ENCODE peak calls at places on chromosomes 4 and X, in six cellular contexts. L is activated T-cell treated with anti-CD3 and anti-CD28 coated beads, Interleukin-2, amount 50 U/mL, for 72 hours; I is AG09309; Q is activated CD4-positive, alpha-beta T cell treated with anti-CD3 and anti-CD28 coated beads, Interleukin-2, amount 50 U/mL, for 1 hour; N is Panc1; U is CD8-positive, alpha-beta memory T cell. P is an unnamed sample.

GRCh38 chr4:139833131-139833930 is 167.7 kb downstream of the MGST2 start:
- DNase-seq in L (no peak), I (no peak), Q (no peak), N (no peak), U (no peak), P (no peak)

GRCh38 chrX:69076084-69076483 is 89.2 kb downstream of the PJA1 start:
- DNase-seq in L (no peak), I (no peak), Q (no peak), N (no peak), U (no peak), P (no peak)

GRCh38 chr4:186807131-186807530 is 83.5 kb upstream of the FAT1 start:
- DNase-seq in L (no peak), I (no peak), Q (no peak), N (no peak), U (no peak), P (no peak)

GRCh38 chr4:64144994-64145393 is 264.3 kb downstream of the TECRL start:
- DNase-seq in L (no peak), I (no peak), Q (no peak), N (no peak), U (no peak), P (no peak)

GRCh38 chr4:38678078-38678477 is 14.1 kb downstream of the KLF3 start:
- DNase-seq in L (no peak), I (peak; percentile 84), Q (no peak), N (no peak), U (no peak), P (no peak)

GRCh38 chrX:86946569-86946968 is 571.0 kb upstream of the KLHL4 start:
- DNase-seq in L (no peak), I (no peak), Q (no peak), N (peak; percentile 7), U (no peak), P (no peak)

GRCh38 chr4:157265281-157265680 is 44.8 kb downstream of the GRIA2 start:
- DNase-seq in L (no peak), I (no peak), Q (no peak), N (no peak), U (no peak), P (no peak)

GRCh38 chr4:176845636-176846035 is 52.9 kb upstream of the VEGFC start:
- DNase-seq in L (no peak), I (peak; percentile 83), Q (no peak), N (no peak), U (no peak), P (no peak)

GRCh38 chrX:1077140-1077539 is 135.3 kb downstream of the CRLF2 start:
- DNase-seq in L (no peak), I (no peak), Q (no peak), N (no peak), U (no peak), P (no peak)

GRCh38 chr4:106893903-106894302 is 142.2 kb downstream of the DKK2 start:
- DNase-seq in L (no peak), I (no peak), Q (no peak), N (no peak), U (no peak), P (no peak)

GRCh38 chr4:175422331-175422730 is 389.7 kb downstream of the GPM6A start:
- DNase-seq in L (no peak), I (no peak), Q (no peak), N (no peak), U (no peak), P (no peak)

GRCh38 chr4:83074086-83074704 is 39.2 kb downstream of the COPS4 start:
- DNase-seq in L (peak; percentile 70), I (peak; percentile 79), Q (peak; percentile 22), N (peak; percentile 35), U (peak; percentile 88), P (peak; percentile 12)

GRCh38 chrX:56219702-56220101 is 12.5 kb upstream of the KLF8 start:
- DNase-seq in L (no peak), I (no peak), Q (no peak), N (no peak), U (no peak), P (no peak)

GRCh38 chr4:2792711-2793577 is at the start of gene SH3BP2:
- DNase-seq in L (peak; percentile 72), I (no peak), Q (peak; percentile 51), N (no peak), U (peak; percentile 50), P (peak; percentile 61)

GRCh38 chr4:74549936-74550335 is 105.0 kb downstream of the AREG start:
- DNase-seq in L (no peak), I (no peak), Q (no peak), N (no peak), U (no peak), P (no peak)

GRCh38 chrX:121349263-121349662 is 301.9 kb downstream of the GLUD2 start:
- DNase-seq in L (no peak), I (no peak), Q (no peak), N (no peak), U (no peak), P (no peak)

GRCh38 chr4:83535945-83536648 is at the start of gene GPAT3:
- DNase-seq in L (peak; percentile 82), I (no peak), Q (peak; percentile 62), N (peak; percentile 54), U (peak; percentile 71), P (peak; percentile 19)

GRCh38 chrX:150012647-150013046 is 74.4 kb upstream of the EOLA2 start:
- DNase-seq in L (no peak), I (no peak), Q (no peak), N (no peak), U (no peak), P (no peak)

GRCh38 chrX:13994104-13994503 is 35.6 kb downstream of the GEMIN8 start:
- DNase-seq in L (no peak), I (no peak), Q (no peak), N (no peak), U (no peak), P (no peak)

GRCh38 chr4:5796976-5797375 is 86.0 kb downstream of the EVC start:
- DNase-seq in L (no peak), I (no peak), Q (no peak), N (no peak), U (no peak), P (no peak)

GRCh38 chr4:90159193-90159592 is 32.0 kb downstream of the CCSER1 start:
- DNase-seq in L (no peak), I (no peak), Q (no peak), N (no peak), U (no peak), P (no peak)

GRCh38 chr4:81605278-81605677 is 133.6 kb upstream of the RASGEF1B start:
- DNase-seq in L (no peak), I (no peak), Q (no peak), N (no peak), U (peak; percentile 12), P (no peak)

GRCh38 chr4:178823673-178824072 is 1381.4 kb upstream of the AGA start:
- DNase-seq in L (no peak), I (no peak), Q (no peak), N (no peak), U (no peak), P (no peak)

GRCh38 chr4:70761276-70761816 is 39.6 kb downstream of the RUFY3 start:
- DNase-seq in L (no peak), I (no peak), Q (no peak), N (no peak), U (no peak), P (no peak)

GRCh38 chr4:88728146-88728545 is 30.5 kb upstream of the NAP1L5 start:
- DNase-seq in L (no peak), I (no peak), Q (no peak), N (no peak), U (no peak), P (no peak)

GRCh38 chrX:69150294-69150960 is 14.8 kb downstream of the PJA1 start:
- DNase-seq in L (no peak), I (no peak), Q (no peak), N (no peak), U (no peak), P (no peak)

GRCh38 chr4:107392951-107393350 is 327.1 kb downstream of the PAPSS1 start:
- DNase-seq in L (no peak), I (peak; percentile 17), Q (no peak), N (no peak), U (no peak), P (no peak)

GRCh38 chr4:4836044-4836443 is 23.4 kb upstream of the MSX1 start:
- DNase-seq in L (no peak), I (no peak), Q (no peak), N (no peak), U (no peak), P (no peak)

GRCh38 chrX:22351966-22352365 is 79.3 kb downstream of the CBLL2 start:
- DNase-seq in L (no peak), I (no peak), Q (no peak), N (no peak), U (no peak), P (no peak)

GRCh38 chrX:15475021-15475420 is 18.1 kb downstream of the PIR start:
- DNase-seq in L (no peak), I (no peak), Q (no peak), N (no peak), U (no peak), P (no peak)

GRCh38 chr4:127370495-127371069 is 262.2 kb upstream of the INTU start:
- DNase-seq in L (no peak), I (no peak), Q (no peak), N (no peak), U (no peak), P (no peak)

GRCh38 chr4:110668463-110669245 is 45.8 kb upstream of the PITX2 start:
- DNase-seq in L (no peak), I (no peak), Q (no peak), N (no peak), U (no peak), P (no peak)

GRCh38 chr4:37988670-37989069 is 28.5 kb downstream of the PTTG2 start:
- DNase-seq in L (no peak), I (no peak), Q (no peak), N (no peak), U (no peak), P (no peak)

GRCh38 chrX:17736856-17737706 is at the start of gene SCML1:
- DNase-seq in L (peak; percentile 87), I (peak; percentile 89), Q (peak; percentile 86), N (peak; percentile 61), U (peak; percentile 85), P (peak; percentile 85)

P was measured in effector CD8-positive, alpha-beta T cell.